ENCODE peak calls at places on chromosomes 3 and 15, in four cellular contexts. L is H9, E is mesendoderm, K is H1. N is an unnamed sample.

GRCh38 chr15:67186226-67186649 is 68.2 kb downstream of the AAGAB start:
- DNase-seq in L (no peak), E (no peak), K (no peak), N (no peak)

GRCh38 chr15:85793641-85794597 is 806 bp downstream of the KLHL25 start:
- DNase-seq in L (no peak), E (peak; percentile 40), K (no peak), N (no peak)

GRCh38 chr3:61574854-61575253 is 13.5 kb downstream of the PTPRG start:
- DNase-seq in L (no peak), E (peak; percentile 68), K (peak; percentile 43), N (peak; percentile 81)

GRCh38 chr3:3699816-3700633 is 99.2 kb upstream of the LRRN1 start:
- DNase-seq in L (no peak), E (peak; percentile 42), K (no peak), N (peak; percentile 16)

GRCh38 chr3:164453695-164454094 is 624.6 kb downstream of the SI start:
- DNase-seq in L (no peak), E (no peak), K (no peak), N (no peak)

GRCh38 chr3:30342319-30343060 is 263.9 kb upstream of the TGFBR2 start:
- DNase-seq in L (no peak), E (peak; percentile 68), K (no peak), N (peak; percentile 67)

GRCh38 chr3:190384241-190384863 is 3.6 kb upstream of the CLDN16 start:
- DNase-seq in L (peak; percentile 52), E (peak; percentile 80), K (no peak), N (peak; percentile 73)

GRCh38 chr15:54519577-54519976 is 541.3 kb downstream of the UNC13C start:
- DNase-seq in L (no peak), E (no peak), K (no peak), N (no peak)

GRCh38 chr3:112083239-112083638 is 3.0 kb upstream of the C3orf52 start:
- DNase-seq in L (no peak), E (no peak), K (no peak), N (no peak)

DNA sequence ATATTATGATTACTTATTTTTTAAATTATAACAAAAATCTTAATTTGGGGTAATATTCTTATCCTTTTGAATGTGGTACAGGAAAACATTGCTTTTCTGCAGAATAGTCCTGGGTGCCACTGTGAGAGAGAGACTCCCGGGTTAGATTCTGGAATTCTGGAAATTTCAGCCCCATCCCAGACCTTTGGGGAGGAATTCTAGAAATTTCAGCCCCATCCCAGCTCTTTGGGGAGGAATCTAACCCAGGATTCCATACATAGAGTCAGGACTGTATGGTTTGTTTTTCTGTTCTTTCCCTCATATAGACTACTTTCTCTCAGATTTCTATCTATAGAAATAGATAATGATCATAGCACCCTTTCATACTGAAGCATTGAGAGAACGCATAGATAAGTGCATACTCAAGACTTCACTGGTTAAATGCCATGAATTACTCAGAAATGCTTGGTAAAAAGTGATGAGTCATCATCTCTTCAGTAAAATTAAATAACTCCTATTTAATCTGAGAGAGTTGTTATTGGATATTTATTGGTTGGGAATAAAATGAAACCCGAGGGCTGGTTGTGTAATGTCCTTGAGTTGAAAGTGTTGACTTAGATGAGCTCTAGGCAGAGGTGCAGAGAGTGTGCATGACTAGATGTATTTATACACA is 8.3 kb downstream of the EIF2AK4 start:
- DNase-seq in L (no peak), E (peak; percentile 79), K (no peak), N (peak; percentile 85)
- H3K79me2 ChIP-seq in L (peaks cover 5% of the 10 kb centered on the region), E (no peaks in the 10 kb centered on the region), K (peaks cover 36% of the 10 kb centered on the region), N (no peaks in the 10 kb centered on the region)

GRCh38 chr15:55750706-55751105 is 7.8 kb upstream of the PRTG start:
- DNase-seq in L (no peak), E (no peak), K (no peak), N (no peak)
- H2AK5ac ChIP-seq in L (no peak overlapping the region), E (no peak overlapping the region), K (no peak overlapping the region), N (no peak overlapping the region)

GRCh38 chr3:118968640-118969039 is 66.0 kb downstream of the IGSF11 start:
- DNase-seq in L (no peak), E (no peak), K (no peak), N (no peak)
- H3K4me2 ChIP-seq in L (no peak overlapping the region), E (no peak overlapping the region), K (no peak overlapping the region), N (no peak overlapping the region)

GRCh38 chr15:83285979-83286553 is 1.6 kb upstream of the BNC1 start:
- DNase-seq in L (no peak), E (peak; percentile 95), K (no peak), N (peak; percentile 92)
- H3K79me2 ChIP-seq in L (no peaks in the 10 kb centered on the region), E (no peaks in the 10 kb centered on the region), K (no peaks in the 10 kb centered on the region), N (peaks cover 18% of the 10 kb centered on the region)

GRCh38 chr3:136263251-136263650 is 13.1 kb downstream of the PCCB start:
- DNase-seq in L (no peak), E (no peak), K (peak; percentile 17), N (no peak)

GRCh38 chr3:136258199-136258598 is 8.1 kb downstream of the PCCB start:
- DNase-seq in L (no peak), E (no peak), K (no peak), N (no peak)

GRCh38 chr3:136262559-136262958 is 12.4 kb downstream of the PCCB start:
- DNase-seq in L (no peak), E (peak; percentile 33), K (peak; percentile 10), N (no peak)

GRCh38 chr3:136266468-136266867 is 16.3 kb downstream of the PCCB start:
- DNase-seq in L (no peak), E (no peak), K (no peak), N (peak; percentile 43)

GRCh38 chr3:136261826-136262225 is 11.7 kb downstream of the PCCB start:
- DNase-seq in L (no peak), E (no peak), K (peak; percentile 7), N (no peak)
- H2AK5ac ChIP-seq in L (no peak overlapping the region), E (no peak overlapping the region), K (no peak overlapping the region), N (no peak overlapping the region)

DNA sequence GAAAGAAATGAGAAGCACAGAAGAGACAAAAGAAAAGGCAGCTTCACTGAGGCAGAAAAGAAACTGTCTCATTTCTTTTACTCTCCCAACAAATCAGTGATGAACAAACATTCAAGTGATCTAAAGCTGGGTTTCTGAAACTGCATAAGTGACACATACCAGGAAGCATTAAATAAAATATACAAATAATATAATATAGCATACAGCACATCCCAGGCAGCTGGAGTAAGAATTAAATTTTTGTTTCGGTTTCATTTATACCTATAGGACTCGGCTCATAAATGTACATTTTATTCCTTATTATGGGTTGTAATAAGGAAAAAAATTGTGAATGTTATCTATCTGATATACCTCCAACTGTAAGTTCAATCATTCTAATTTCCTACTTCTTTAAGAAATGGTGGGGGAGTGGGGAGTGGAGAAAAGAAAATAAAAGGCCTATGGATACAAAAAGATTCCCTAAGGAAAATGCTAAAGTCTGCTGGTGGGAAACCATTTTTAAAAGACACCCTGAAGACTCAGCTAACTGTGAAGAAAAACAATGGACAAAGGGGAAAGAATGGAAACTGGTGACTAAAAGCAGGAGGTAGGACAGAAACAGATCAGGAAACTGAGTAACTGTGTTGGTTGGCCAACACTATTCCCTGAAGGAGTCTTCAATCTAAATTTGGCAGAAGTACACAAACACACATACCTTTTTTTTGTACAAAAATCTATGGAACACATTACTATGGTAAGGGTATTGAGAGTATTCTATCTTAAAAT is 156.7 kb downstream of the TBC1D5 start:
- DNase-seq in L (no peak), E (no peak), K (no peak), N (no peak)
- H3K4me2 ChIP-seq in L (no peak overlapping the region), E (no peak overlapping the region), K (no peak overlapping the region), N (no peak overlapping the region)

GRCh38 chr3:171379281-171379680 is 80.9 kb downstream of the TNIK start:
- DNase-seq in L (no peak), E (peak; percentile 39), K (no peak), N (no peak)
- H3K79me2 ChIP-seq in L (peaks cover 9% of the 10 kb centered on the region), E (no peaks in the 10 kb centered on the region), K (peaks cover 68% of the 10 kb centered on the region), N (no peaks in the 10 kb centered on the region)

N was measured in trophoblast cell.